ENCODE peak calls at places on chromosomes 4 and X, in five cellular contexts. M is neuronal stem cell, V is H1, P is mesenchymal stem cell, B is trophoblast cell. N is an unnamed sample.

GRCh38 chr4:52877006-52877405 is 14.9 kb downstream of the RASL11B start:
- DNase-seq in B (no peak), P (no peak), V (no peak), M (no peak), N (no peak)

GRCh38 chr4:661231-661630 is 12.8 kb downstream of the ATP5ME start:
- DNase-seq in M (no peak), V (no peak), B (no peak), P (no peak), N (no peak)

GRCh38 chr4:157217708-157218107 is 2.8 kb upstream of the GRIA2 start:
- DNase-seq in M (no peak), P (peak), B (no peak), V (no peak), N (no peak)

GRCh38 chrX:124023838-124024238 is 62.3 kb downstream of the STAG2 start:
- DNase-seq in V (no peak), P (peak), B (no peak), M (no peak), N (no peak)

GRCh38 chr4:8410641-8411271 is 29.8 kb downstream of the ACOX3 start:
- DNase-seq in P (peak), M (peak), V (peak), B (peak), N (peak)

GRCh38 chrX:96407043-96407442 is 277.6 kb upstream of the DIAPH2 start:
- DNase-seq in V (no peak), B (peak), M (no peak), P (peak), N (no peak)

GRCh38 chrX:113675278-113675677 is 834.6 kb upstream of the AMOT start:
- DNase-seq in P (no peak), V (no peak), M (no peak), B (peak), N (no peak)

GRCh38 chr4:575281-576141 is 584 bp downstream of the TMEM271 start:
- DNase-seq in V (peak), M (peak), B (peak), P (peak), N (peak)

GRCh38 chr4:104728380-104729122 is 233.9 kb upstream of the CXXC4 start:
- DNase-seq in B (peak), P (peak), M (no peak), V (no peak), N (no peak)

GRCh38 chr4:22514001-22514400 is 1.9 kb downstream of the ADGRA3 start:
- DNase-seq in V (no peak), B (no peak), M (no peak), P (peak), N (no peak)

GRCh38 chr4:166252487-166253402 is 379.7 kb downstream of the TLL1 start:
- DNase-seq in P (peak), V (no peak), B (peak), M (peak), N (no peak)

GRCh38 chr4:112604590-112604989 is 32.1 kb downstream of the ZGRF1 start:
- DNase-seq in B (peak), P (peak), M (peak), V (peak), N (no peak)

GRCh38 chr4:187302456-187302855 is 578.8 kb upstream of the FAT1 start:
- DNase-seq in M (no peak), B (no peak), P (no peak), V (no peak), N (no peak)

GRCh38 chr4:108142870-108143269 is 25.9 kb downstream of the LEF1 start:
- DNase-seq in P (no peak), V (no peak), B (no peak), M (no peak), N (no peak)

GRCh38 chr4:51895158-51895557 is 52.2 kb downstream of the DCUN1D4 start:
- DNase-seq in V (no peak), P (no peak), B (no peak), M (no peak), N (no peak)

GRCh38 chr4:185395255-185395955 is at the start of gene LRP2BP:
- DNase-seq in V (no peak), P (peak), M (no peak), B (no peak), N (no peak)

GRCh38 chr4:147933316-147933715 is 201.4 kb downstream of the ARHGAP10 start:
- DNase-seq in B (no peak), P (no peak), V (no peak), M (no peak), N (no peak)

GRCh38 chr4:131304686-131305085 is 1844.4 kb upstream of the PCDH10 start:
- DNase-seq in V (no peak), P (peak), M (no peak), B (no peak), N (no peak)

GRCh38 chrX:148381603-148382002 is 118.8 kb upstream of the AFF2 start:
- DNase-seq in P (no peak), M (no peak), V (no peak), B (no peak), N (no peak)

GRCh38 chr4:8865681-8866310 is 5.8 kb downstream of the HMX1 start:
- DNase-seq in M (no peak), B (no peak), P (no peak), V (no peak), N (no peak)

GRCh38 chr4:138540056-138540800 is 298.1 kb upstream of the SLC7A11 start:
- DNase-seq in B (no peak), V (no peak), P (peak), M (no peak), N (no peak)

GRCh38 chr4:101774807-101775206 is 15.7 kb upstream of the BANK1 start:
- DNase-seq in P (peak), B (no peak), V (no peak), M (no peak), N (no peak)

GRCh38 chr4:151331276-151332042 is 6.1 kb upstream of the SH3D19 start:
- DNase-seq in M (no peak), B (no peak), P (peak), V (no peak), N (no peak)

GRCh38 chr4:52051213-52051614 is at the start of gene SPATA18:
- DNase-seq in P (peak), M (no peak), V (no peak), B (no peak), N (peak)

GRCh38 chr4:56752985-56753384 is 68.5 kb downstream of the SPINK2 start:
- DNase-seq in M (no peak), P (no peak), V (no peak), B (peak), N (no peak)

GRCh38 chr4:151888367-151888866 is 127.6 kb upstream of the GATB start:
- DNase-seq in B (no peak), P (no peak), V (no peak), M (no peak), N (no peak)

GRCh38 chr4:118014831-118015230 is 19.5 kb upstream of the NDST3 start:
- DNase-seq in P (no peak), M (no peak), B (no peak), V (no peak), N (no peak)

GRCh38 chr4:143302526-143302925 is 34.1 kb upstream of the GAB1 start:
- DNase-seq in B (no peak), V (no peak), M (no peak), P (no peak), N (no peak)

GRCh38 chr4:102493794-102494193 is 7.4 kb upstream of the NFKB1 start:
- DNase-seq in P (no peak), M (no peak), B (no peak), V (no peak), N (no peak)

GRCh38 chr4:139857977-139858376 is 192.4 kb downstream of the MGST2 start:
- DNase-seq in P (no peak), V (no peak), M (no peak), B (no peak), N (no peak)

GRCh38 chr4:27176400-27176799 is 315.8 kb downstream of the STIM2 start:
- DNase-seq in B (no peak), M (peak), V (no peak), P (peak), N (peak)

GRCh38 chr4:121666091-121666679 is 30.6 kb downstream of the ANXA5 start:
- DNase-seq in V (no peak), P (no peak), B (no peak), M (no peak), N (no peak)

DNA sequence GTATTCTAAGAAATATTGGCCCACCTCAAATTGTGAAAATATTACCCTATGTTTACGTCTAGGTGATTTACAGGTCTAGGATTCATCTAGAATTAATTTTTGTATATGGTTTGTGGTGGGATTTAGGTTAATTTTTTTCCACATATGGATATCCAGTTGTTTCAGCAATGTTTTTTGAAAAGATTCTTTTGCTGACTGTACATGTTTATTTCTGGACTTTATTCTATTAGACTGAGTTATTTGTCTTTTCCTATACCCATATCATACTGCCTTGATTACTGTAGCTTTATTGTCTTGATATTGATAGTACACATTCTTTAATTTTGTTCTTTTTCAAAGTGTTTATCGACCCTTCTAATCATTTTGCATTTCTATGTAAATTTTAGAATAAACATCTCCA is 83.5 kb downstream of the PRKG2 start:
- DNase-seq in V (no peak), P (no peak), B (no peak), M (no peak), N (no peak)
- H2BK12ac ChIP-seq in V (no peak), P (no peak), B (no peak), M (no peak), N (no peak)

GRCh38 chr4:54440394-54441223 is 211.5 kb downstream of the PDGFRA start:
- DNase-seq in P (peak), M (peak), B (peak), V (no peak), N (no peak)

GRCh38 chr4:54449999-54450398 is 207.8 kb upstream of the KIT start:
- DNase-seq in B (no peak), P (no peak), V (no peak), M (no peak), N (no peak)

DNA sequence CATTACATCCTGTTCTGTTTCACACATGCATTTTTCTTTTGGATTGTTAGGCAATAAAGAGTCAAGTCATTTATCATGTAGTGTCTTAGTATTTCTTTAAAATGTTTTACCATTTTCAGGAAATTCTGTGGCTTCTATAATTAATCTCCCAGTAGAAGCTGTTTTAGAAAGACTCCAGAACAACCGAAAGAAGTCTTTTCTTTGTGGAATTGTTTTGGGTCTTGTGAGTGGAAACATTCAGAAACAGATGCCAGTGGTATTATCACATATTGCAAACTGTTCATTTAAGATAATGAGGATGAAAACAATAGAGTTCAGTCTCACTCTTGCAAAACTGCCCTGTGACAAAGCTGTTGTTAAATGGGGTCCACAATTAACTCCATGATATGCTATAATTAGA is 211.2 kb upstream of the KIT start:
- DNase-seq in P (no peak), B (no peak), M (no peak), V (no peak), N (no peak)
- H2BK12ac ChIP-seq in P (no peak), B (no peak), M (no peak), V (no peak), N (no peak)

GRCh38 chr4:87979810-87980209 is 4.3 kb downstream of the SPP1 start:
- DNase-seq in B (no peak), V (no peak), P (no peak), M (no peak), N (no peak)
- H2BK12ac ChIP-seq in B (no peak), V (no peak), P (no peak), M (no peak), N (no peak)

GRCh38 chrX:22186165-22186564 is 86.5 kb upstream of the CBLL2 start:
- DNase-seq in P (no peak), M (no peak), B (no peak), V (no peak), N (no peak)
- H2BK12ac ChIP-seq in P (no peak), M (no peak), B (no peak), V (no peak), N (no peak)

DNA sequence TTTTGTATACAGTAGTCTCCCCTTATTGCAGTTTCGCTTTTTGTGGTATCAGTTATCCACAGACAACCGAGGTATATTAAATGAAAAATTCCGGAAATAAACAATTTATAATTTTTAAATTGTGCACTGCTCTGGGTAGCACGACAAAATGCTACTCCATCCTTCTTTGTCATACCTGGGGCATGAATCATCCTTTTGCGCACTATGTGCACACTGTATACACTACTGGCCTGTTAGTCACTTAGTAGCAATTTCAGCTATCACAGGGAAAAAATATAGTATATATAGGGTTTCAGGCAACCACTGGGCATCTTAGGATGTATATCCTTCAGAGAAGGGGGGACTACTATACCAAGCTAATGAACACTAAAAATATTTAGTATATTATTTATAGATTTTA is 198.8 kb upstream of the FAT4 start:
- DNase-seq in P (peak), B (peak), V (no peak), M (no peak), N (no peak)
- H2BK12ac ChIP-seq in P (no peak), B (no peak), V (no peak), M (no peak), N (no peak)

N was measured in H9.